ENCODE peak calls at places on chromosomes 12 and 14, in six cellular contexts. V is K562, W is GM12878, X is H1, N is WTC11, D is HepG2. R is an unnamed sample.

GRCh38 chr14:24068711-24069410 is 2.5 kb upstream of the CPNE6 start:
- DNase-seq in V (no peak), N (no peak), X (no peak), D (no peak), W (no peak), R (no peak)

GRCh38 chr12:17215754-17216153 is 609.8 kb upstream of the LMO3 start:
- DNase-seq in D (no peak), N (no peak), V (no peak), W (no peak), X (no peak), R (peak)

GRCh38 chr12:98503343-98503592 is 12.1 kb upstream of the TMPO start:
- DNase-seq in N (peak), W (peak), V (peak), X (peak), D (peak), R (peak)

GRCh38 chr14:93974299-93974698 is 2.1 kb downstream of the ASB2 start:
- DNase-seq in W (no peak), X (no peak), V (no peak), D (no peak), N (no peak), R (no peak)

GRCh38 chr12:121404734-121405133 is 4.8 kb downstream of the RNF34 start:
- DNase-seq in W (no peak), N (no peak), V (no peak), D (peak), X (no peak), R (no peak)

GRCh38 chr12:110579239-110579888 is 3.8 kb downstream of the PPTC7 start:
- DNase-seq in W (no peak), N (no peak), X (no peak), V (no peak), D (no peak), R (no peak)

GRCh38 chr14:26828741-26829140 is 230.9 kb upstream of the NOVA1 start:
- DNase-seq in N (no peak), V (no peak), D (no peak), W (no peak), X (no peak), R (no peak)

GRCh38 chr14:106489112-106489881 is 962.9 kb downstream of the TMEM121 start:
- DNase-seq in V (no peak), W (no peak), X (no peak), D (no peak), N (no peak), R (no peak)

GRCh38 chr12:131752457-131752856 is 41.6 kb downstream of the SFSWAP start:
- DNase-seq in D (no peak), V (no peak), N (peak), X (no peak), W (no peak), R (peak)

GRCh38 chr14:94036328-94037167 is 10.4 kb downstream of the OTUB2 start:
- DNase-seq in X (peak), D (peak), V (peak), N (peak), W (no peak), R (peak)

GRCh38 chr12:1590083-1590979 is 4.0 kb downstream of the FBXL14 start:
- DNase-seq in V (no peak), N (peak), D (no peak), X (no peak), W (no peak), R (peak)

GRCh38 chr12:25130741-25131188 is 64.2 kb downstream of the DNAI7 start:
- DNase-seq in X (no peak), D (peak), V (peak), W (no peak), N (no peak), R (peak)

GRCh38 chr12:114625294-114625851 is 58.6 kb downstream of the TBX3 start:
- DNase-seq in D (peak), W (no peak), N (peak), V (peak), X (peak), R (peak)

GRCh38 chr14:73236157-73236556 is 1.1 kb upstream of the PAPLN start:
- DNase-seq in V (no peak), D (no peak), X (no peak), W (no peak), N (no peak), R (peak)

GRCh38 chr14:105343194-105343593 is 28.6 kb downstream of the PACS2 start:
- DNase-seq in W (no peak), D (peak), X (no peak), N (no peak), V (no peak), R (no peak)

GRCh38 chr14:84312551-84312950 is 1217.4 kb upstream of the FLRT2 start:
- DNase-seq in W (no peak), X (no peak), V (no peak), N (no peak), D (no peak), R (no peak)

GRCh38 chr12:40762072-40762471 is 69.8 kb downstream of the CNTN1 start:
- DNase-seq in D (no peak), X (no peak), V (no peak), N (no peak), W (no peak), R (no peak)

GRCh38 chr12:54021006-54021405 is 7.2 kb upstream of the HOXC6 start:
- DNase-seq in W (no peak), X (no peak), V (no peak), N (no peak), D (no peak), R (no peak)

GRCh38 chr12:54018608-54018984 is 9.6 kb upstream of the HOXC6 start:
- DNase-seq in D (no peak), X (no peak), V (peak), N (no peak), W (no peak), R (peak)

GRCh38 chr12:54020587-54020969 is 7.7 kb upstream of the HOXC6 start:
- DNase-seq in V (no peak), N (no peak), X (no peak), W (no peak), D (no peak), R (no peak)

GRCh38 chr12:54019111-54019811 is 9.0 kb upstream of the HOXC6 start:
- DNase-seq in W (no peak), X (no peak), N (peak), D (no peak), V (peak), R (peak)

DNA sequence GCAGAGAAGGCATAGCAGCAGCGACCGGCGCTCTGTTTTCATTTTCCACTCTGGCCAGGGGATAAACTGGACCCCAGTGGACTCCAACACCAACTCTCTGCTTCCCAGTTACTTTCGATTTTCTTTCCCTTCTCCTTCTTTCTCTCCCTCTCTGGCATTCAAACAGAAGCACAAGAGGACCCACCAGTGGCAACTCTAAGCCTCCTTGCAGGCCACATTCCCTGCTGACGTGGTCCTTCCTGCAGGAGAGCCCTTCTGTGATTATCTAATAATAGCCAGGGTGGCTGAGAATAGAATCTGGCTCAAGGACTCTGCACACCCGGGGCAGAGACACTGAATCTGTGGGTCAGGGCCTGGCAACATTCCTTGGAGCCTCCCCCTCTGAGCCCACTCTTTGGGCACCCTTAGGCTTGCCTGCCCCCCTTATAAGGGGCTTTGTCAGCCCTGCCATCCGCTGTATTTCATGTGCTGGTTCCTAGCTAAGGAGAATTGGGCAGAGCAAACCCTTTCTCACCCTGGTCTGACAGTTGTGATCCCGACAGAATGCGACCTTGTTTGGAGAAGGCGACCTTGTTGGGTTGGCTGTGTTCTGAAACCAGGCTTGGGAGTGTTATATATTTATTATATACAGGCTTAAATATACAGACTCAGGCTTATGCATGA is 8.2 kb upstream of the HOXC6 start:
- DNase-seq in V (no peak), N (no peak), X (no peak), D (no peak), W (no peak), R (no peak)
- TF ChIP-seq CREB1 in V (no peak), N (no peak), X (no peak), D (no peak), W (no peak), R (no peak)

DNA sequence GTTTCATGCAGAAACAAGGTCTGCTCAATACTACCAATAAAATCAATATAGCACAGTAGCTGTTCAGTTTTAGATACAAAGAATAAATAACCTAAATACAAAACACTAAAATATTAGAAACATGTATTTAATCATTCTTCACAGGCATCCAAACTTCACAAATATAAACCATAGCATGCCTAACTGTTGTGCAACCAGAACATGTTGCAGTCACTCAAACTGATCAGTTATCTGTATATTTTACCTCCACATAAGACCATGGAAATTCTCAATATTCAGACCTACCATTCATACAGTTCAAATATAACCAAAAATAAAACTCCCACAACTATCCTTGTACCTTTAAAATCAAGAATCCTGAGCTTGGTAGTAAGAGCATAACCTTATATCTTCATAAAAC is 83.1 kb upstream of the PAWR start:
- DNase-seq in N (no peak), X (no peak), W (no peak), D (no peak), V (no peak), R (no peak)
- TF ChIP-seq CREB1 in N (no peak), X (no peak), W (no peak), D (no peak), V (no peak), R (no peak)

GRCh38 chr12:123139926-123140674 is 10.8 kb downstream of the PITPNM2 start:
- DNase-seq in D (peak), W (no peak), N (no peak), X (no peak), V (no peak), R (peak)
- TF ChIP-seq CREB1 in D (no peak), W (no peak), N (no peak), X (no peak), V (no peak), R (no peak)

GRCh38 chr12:47238665-47239064 is 158.9 kb upstream of the AMIGO2 start:
- DNase-seq in N (no peak), D (no peak), V (no peak), W (no peak), X (no peak), R (no peak)

GRCh38 chr12:47245623-47246022 is 165.9 kb upstream of the AMIGO2 start:
- DNase-seq in D (no peak), V (no peak), X (no peak), N (no peak), W (no peak), R (no peak)

GRCh38 chr12:47244730-47245285 is 165.0 kb upstream of the AMIGO2 start:
- DNase-seq in N (no peak), V (no peak), W (no peak), X (no peak), D (no peak), R (no peak)

GRCh38 chr12:47237751-47238211 is 158.0 kb upstream of the AMIGO2 start:
- DNase-seq in D (no peak), N (no peak), W (no peak), X (no peak), V (no peak), R (no peak)

DNA sequence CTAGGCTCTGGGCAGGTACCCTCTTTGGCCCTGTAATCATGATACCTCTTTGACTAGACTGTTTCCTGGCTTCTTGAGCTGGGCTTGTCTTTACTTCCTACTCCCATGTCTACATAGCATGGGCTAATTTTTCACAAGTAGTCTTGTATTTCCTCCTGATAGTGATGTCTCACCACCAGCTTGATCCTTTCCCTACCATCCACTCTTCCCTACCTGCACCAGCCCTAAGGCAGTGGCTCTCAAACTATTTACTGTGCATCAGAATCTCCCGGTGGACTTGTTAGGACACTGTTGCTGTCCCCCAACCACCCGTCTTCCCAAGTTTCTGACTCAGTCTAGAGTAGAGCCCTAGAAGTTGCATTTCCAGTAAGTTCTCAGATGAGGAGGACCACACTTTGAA is 162.7 kb upstream of the AMIGO2 start:
- DNase-seq in V (no peak), D (no peak), X (no peak), N (no peak), W (no peak), R (no peak)
- TF ChIP-seq CREB1 in V (no peak), D (no peak), X (no peak), N (no peak), W (no peak), R (no peak)

DNA sequence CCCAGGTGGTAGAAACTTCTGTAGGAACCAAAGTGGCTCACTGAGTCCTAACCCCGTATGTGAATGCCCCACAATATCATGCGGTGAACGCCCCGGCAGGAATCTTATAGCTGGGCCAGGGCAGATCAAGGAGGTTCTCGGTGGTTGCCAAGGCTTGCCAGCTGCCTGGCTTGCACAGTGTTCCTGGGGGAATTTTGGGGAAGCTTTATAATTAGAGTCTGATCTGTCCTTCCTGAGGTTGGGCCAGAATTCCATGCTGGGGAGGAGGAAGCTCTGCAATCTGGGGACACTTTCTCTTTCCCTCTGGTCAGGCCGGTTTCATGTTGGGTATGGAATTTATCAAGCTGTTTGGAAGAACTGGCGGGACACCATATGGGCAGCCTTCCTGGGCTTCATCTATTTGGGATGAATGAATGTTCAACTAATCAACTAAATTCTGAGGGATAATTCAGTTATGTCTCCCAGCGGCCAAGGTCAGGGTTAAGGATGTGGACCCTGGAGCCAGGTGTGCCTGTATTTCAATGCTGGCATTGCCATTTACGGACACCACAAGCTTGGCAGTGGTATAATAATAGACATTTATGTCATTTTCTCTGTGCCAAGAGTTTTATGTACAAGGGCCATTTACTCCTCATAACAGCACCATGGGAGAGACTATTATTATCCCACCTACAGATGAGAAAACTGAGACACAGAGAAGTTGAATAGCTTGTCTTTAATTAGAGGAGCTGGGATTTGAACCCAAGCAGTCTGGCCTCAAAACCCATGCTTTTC is 54.3 kb downstream of the SVOP start:
- DNase-seq in X (no peak), D (no peak), W (no peak), N (no peak), V (no peak), R (no peak)
- TF ChIP-seq CREB1 in X (no peak), D (no peak), W (no peak), N (no peak), V (no peak), R (no peak)

GRCh38 chr14:76673261-76673660 is 88.0 kb upstream of the VASH1 start:
- DNase-seq in N (no peak), X (no peak), D (no peak), W (no peak), V (no peak), R (no peak)
- TF ChIP-seq CREB1 in N (no peak), X (no peak), D (no peak), W (no peak), V (no peak), R (no peak)

GRCh38 chr12:89327477-89328094 is 24.7 kb downstream of the DUSP6 start:
- DNase-seq in W (no peak), D (no peak), N (no peak), V (no peak), X (no peak), R (no peak)
- TF ChIP-seq CREB1 in W (no peak), D (no peak), N (no peak), V (no peak), X (no peak), R (no peak)

GRCh38 chr12:51238037-51238509 is 553 bp upstream of the DAZAP2 start:
- DNase-seq in V (no peak), D (no peak), X (no peak), W (no peak), N (no peak), R (no peak)
- TF ChIP-seq CREB1 in V (no peak), D (no peak), X (no peak), W (no peak), N (no peak), R (no peak)

GRCh38 chr12:52867152-52867551 is 18.4 kb upstream of the KRT78 start:
- DNase-seq in N (no peak), X (no peak), D (no peak), W (no peak), V (no peak), R (no peak)
- TF ChIP-seq CREB1 in N (no peak), X (no peak), D (no peak), W (no peak), V (no peak), R (no peak)